ENCODE peak calls at places on chromosomes 5 and 9, in four cellular contexts. Z is colonic mucosa; F is CD8-positive, alpha-beta memory T cell; U is choroid plexus epithelial cell. R is an unnamed sample.
A peak's percentile ranks its signal among the peaks of the same experiment; 100 is the strongest.

GRCh38 chr9:128552744-128553221 is 396 bp downstream of the SPTAN1 start:
- DNase-seq in Z (peak; percentile 69), F (no peak), U (peak; percentile 39), R (no peak)

GRCh38 chr9:115161431-115161830 is 43.5 kb upstream of the TNC start:
- DNase-seq in Z (no peak), F (no peak), U (no peak), R (no peak)

GRCh38 chr5:174082286-174082685 is 36.8 kb downstream of the NSG2 start:
- DNase-seq in Z (no peak), F (no peak), U (no peak), R (no peak)

GRCh38 chr5:92421937-92422336 is 1038.8 kb upstream of the ARRDC3 start:
- DNase-seq in F (no peak), U (peak; percentile 10), Z (no peak), R (peak; percentile 47)

GRCh38 chr5:175657593-175658271 is at the start of gene HRH2:
- DNase-seq in Z (no peak), F (no peak), U (peak; percentile 4), R (no peak)

GRCh38 chr5:3613726-3614125 is 18.1 kb downstream of the IRX1 start:
- DNase-seq in F (no peak), Z (no peak), U (no peak), R (no peak)

GRCh38 chr9:99303177-99303576 is 81.1 kb downstream of the SEC61B start:
- DNase-seq in F (no peak), U (no peak), Z (no peak), R (no peak)

GRCh38 chr9:104869801-104870200 is 58.2 kb downstream of the ABCA1 start:
- DNase-seq in F (no peak), Z (no peak), U (no peak), R (peak; percentile 37)

GRCh38 chr5:91016322-91016721 is 366.8 kb downstream of the ARRDC3 start:
- DNase-seq in F (no peak), U (no peak), Z (no peak), R (no peak)

GRCh38 chr5:143434261-143435206 is 31.0 kb upstream of the NR3C1 start:
- DNase-seq in U (no peak), Z (no peak), F (peak; percentile 76), R (peak; percentile 59)

GRCh38 chr5:9313751-9314150 is 232.1 kb downstream of the SEMA5A start:
- DNase-seq in U (no peak), Z (no peak), F (no peak), R (no peak)

GRCh38 chr9:16871358-16872151 is 1.1 kb upstream of the BNC2 start:
- DNase-seq in U (peak; percentile 91), F (no peak), Z (peak; percentile 43), R (peak; percentile 91)

GRCh38 chr5:123611407-123611709 is 99.4 kb downstream of the CSNK1G3 start:
- DNase-seq in U (no peak), F (no peak), Z (no peak), R (no peak)

GRCh38 chr5:176364765-176365662 is at the start of gene ARL10:
- DNase-seq in U (peak; percentile 25), Z (no peak), F (peak; percentile 67), R (peak; percentile 20)

GRCh38 chr9:77092536-77092935 is 73.1 kb downstream of the FOXB2 start:
- DNase-seq in U (peak; percentile 3), Z (no peak), F (no peak), R (peak; percentile 39)

GRCh38 chr9:96386157-96386556 is 2.6 kb upstream of the SLC35D2 start:
- DNase-seq in F (no peak), Z (no peak), U (no peak), R (no peak)

GRCh38 chr5:1050449-1051365 is 42.1 kb downstream of the NKD2 start:
- DNase-seq in U (no peak), F (no peak), Z (no peak), R (no peak)

GRCh38 chr5:62001640-62002039 is 304.4 kb upstream of the KIF2A start:
- DNase-seq in F (no peak), Z (no peak), U (no peak), R (no peak)

GRCh38 chr9:112917027-112917986 is 26.6 kb upstream of the SLC46A2 start:
- DNase-seq in F (no peak), Z (peak; percentile 20), U (no peak), R (no peak)

GRCh38 chr9:109793196-109793595 is 13.2 kb downstream of the PALM2AKAP2 start:
- DNase-seq in F (no peak), Z (no peak), U (peak; percentile 92), R (peak; percentile 97)

GRCh38 chr9:129011761-129012281 is 16.3 kb downstream of the SH3GLB2 start:
- DNase-seq in F (no peak), Z (no peak), U (no peak), R (no peak)

GRCh38 chr9:80899208-80899607 is 790.1 kb downstream of the TLE1 start:
- DNase-seq in U (peak; percentile 11), Z (no peak), F (no peak), R (peak; percentile 24)

GRCh38 chr9:121048618-121049017 is 1.5 kb downstream of the C5 start:
- DNase-seq in U (peak; percentile 62), F (no peak), Z (no peak), R (no peak)

GRCh38 chr5:59276886-59277514 is 616.5 kb downstream of the PDE4D start:
- DNase-seq in Z (no peak), U (peak; percentile 27), F (no peak), R (peak; percentile 11)

GRCh38 chr9:92378825-92379535 is 25.4 kb downstream of the OGN start:
- DNase-seq in F (no peak), Z (no peak), U (no peak), R (peak; percentile 71)

GRCh38 chr9:87498046-87498815 is 564 bp downstream of the DAPK1 start:
- DNase-seq in Z (peak; percentile 43), F (no peak), U (peak; percentile 32), R (peak; percentile 8)

GRCh38 chr5:151562019-151562707 is 29.0 kb downstream of the FAT2 start:
- DNase-seq in Z (no peak), U (no peak), F (no peak), R (no peak)

GRCh38 chr5:149228610-149229297 is 42.9 kb upstream of the AFAP1L1 start:
- DNase-seq in F (no peak), Z (peak; percentile 31), U (peak; percentile 95), R (peak; percentile 93)

GRCh38 chr5:151780348-151780747 is 8.6 kb downstream of the G3BP1 start:
- DNase-seq in U (no peak), Z (no peak), F (no peak), R (no peak)

GRCh38 chr5:143355710-143356109 is 47.8 kb downstream of the NR3C1 start:
- DNase-seq in Z (peak; percentile 50), F (peak; percentile 81), U (peak; percentile 98), R (peak; percentile 97)

GRCh38 chr9:16825971-16826370 is 44.5 kb downstream of the BNC2 start:
- DNase-seq in Z (no peak), F (no peak), U (peak; percentile 52), R (peak; percentile 92)

DNA sequence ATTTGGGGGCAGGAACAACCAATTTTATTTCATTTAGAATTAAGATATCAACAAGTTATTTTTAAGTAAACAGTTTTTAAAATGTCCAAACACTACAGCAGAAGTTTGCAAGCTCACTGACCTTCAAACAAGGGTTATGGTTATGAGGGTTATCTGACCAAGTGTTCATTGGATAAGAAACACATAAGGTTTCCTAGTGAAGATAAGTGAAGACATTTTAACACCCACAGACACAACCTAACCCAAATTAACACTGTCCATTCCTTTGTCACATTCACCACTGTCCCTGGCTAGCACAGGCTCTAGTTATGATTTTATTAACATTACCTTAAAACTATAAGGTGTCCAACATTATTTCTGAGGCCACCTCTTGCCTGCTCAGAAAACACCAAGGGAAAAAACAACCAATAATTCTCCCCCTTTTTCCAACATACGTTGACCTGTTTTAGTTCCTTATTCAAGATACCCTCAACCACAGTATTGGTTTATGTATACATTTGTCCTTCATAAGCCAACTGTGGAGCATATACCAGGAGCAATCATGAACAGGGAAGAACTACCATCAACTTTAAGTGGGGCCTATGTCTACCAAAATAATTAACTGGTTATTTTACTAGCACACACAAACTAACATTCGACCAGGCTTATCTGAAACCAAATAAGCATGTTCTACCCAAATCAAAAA is 4.0 kb downstream of the ETF1 start:
- DNase-seq in Z (no peak), F (no peak), U (no peak), R (no peak)
- H3K4me3 ChIP-seq in Z (no peak overlapping the region), F (no peak overlapping the region), U (no peak overlapping the region), R (no peak overlapping the region)

GRCh38 chr9:86328153-86328552 is 26.1 kb downstream of the TUT7 start:
- DNase-seq in U (no peak), F (no peak), Z (no peak), R (no peak)
- H3K4me3 ChIP-seq in U (no peak overlapping the region), F (no peak overlapping the region), Z (no peak overlapping the region), R (no peak overlapping the region)

GRCh38 chr9:126942369-126942768 is 27.8 kb downstream of the RALGPS1 start:
- DNase-seq in F (no peak), U (no peak), Z (no peak), R (no peak)

GRCh38 chr9:126953089-126953809 is 38.7 kb downstream of the RALGPS1 start:
- DNase-seq in F (no peak), U (peak; percentile 56), Z (no peak), R (peak; percentile 66)

GRCh38 chr9:126952180-126952960 is 37.8 kb downstream of the RALGPS1 start:
- DNase-seq in F (no peak), Z (no peak), U (no peak), R (peak; percentile 49)

GRCh38 chr9:126945682-126946081 is 31.1 kb downstream of the RALGPS1 start:
- DNase-seq in Z (no peak), F (no peak), U (no peak), R (no peak)

GRCh38 chr9:126947529-126947928 is 32.9 kb downstream of the RALGPS1 start:
- DNase-seq in F (no peak), Z (no peak), U (no peak), R (no peak)
- H3K4me3 ChIP-seq in F (no peak overlapping the region), Z (no peak overlapping the region), U (no peak overlapping the region), R (no peak overlapping the region)

GRCh38 chr9:130664191-130665028 is at the start of gene PRDM12:
- DNase-seq in U (no peak), Z (no peak), F (no peak), R (no peak)

GRCh38 chr9:130662927-130663257 is 1.5 kb upstream of the PRDM12 start:
- DNase-seq in U (no peak), Z (no peak), F (no peak), R (no peak)

GRCh38 chr9:130662099-130662926 is 2.1 kb upstream of the PRDM12 start:
- DNase-seq in U (no peak), Z (no peak), F (no peak), R (no peak)

GRCh38 chr9:130665029-130665430 is 636 bp downstream of the PRDM12 start:
- DNase-seq in F (no peak), Z (no peak), U (no peak), R (no peak)

DNA sequence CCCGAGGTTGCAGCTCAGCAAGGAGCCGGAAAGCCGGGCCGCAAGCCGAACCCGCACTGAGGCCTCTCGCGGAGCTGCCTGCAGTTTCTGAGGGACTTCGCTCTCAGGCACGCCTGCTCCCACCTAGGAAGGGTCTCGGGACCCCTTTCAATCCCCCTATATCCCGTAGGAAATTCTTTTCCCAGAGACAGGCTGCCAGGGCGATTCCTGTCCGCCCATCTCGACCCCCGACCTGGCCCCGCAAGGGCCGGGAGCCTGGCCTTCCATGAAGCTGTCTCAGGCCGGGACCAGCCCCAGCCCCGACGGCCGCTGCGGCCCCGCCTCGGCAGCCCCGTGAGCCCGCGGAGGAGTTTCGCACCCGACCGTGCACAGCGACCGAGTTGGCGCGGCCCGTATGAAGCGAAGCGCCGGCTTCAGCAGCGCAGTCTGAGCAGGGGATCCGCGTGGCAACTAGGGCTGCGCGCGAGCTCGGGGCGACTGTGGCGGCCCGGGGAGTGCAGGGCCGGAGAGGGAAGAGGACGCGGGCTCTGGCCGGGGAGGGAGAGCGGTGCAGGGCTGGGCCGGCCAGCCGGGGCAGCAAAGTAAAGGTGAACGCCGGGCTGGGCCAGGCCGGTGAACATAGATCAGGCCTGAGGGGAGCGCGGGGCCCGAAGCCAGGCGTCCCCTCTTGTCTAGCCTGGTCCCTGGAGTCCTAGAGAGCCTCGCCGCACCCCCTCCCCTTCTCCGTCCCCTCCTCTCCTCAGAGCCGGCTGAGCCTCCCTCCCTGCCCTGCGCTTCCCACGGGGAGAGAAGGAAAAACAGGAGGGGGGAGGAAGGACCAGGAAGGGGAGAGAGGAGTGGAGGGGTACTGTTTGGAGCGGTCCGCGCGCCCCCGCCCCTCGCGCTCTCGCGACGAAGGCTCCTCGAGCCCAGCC is 879 bp upstream of the PRDM12 start:
- DNase-seq in U (peak; percentile 18), F (no peak), Z (no peak), R (no peak)
- H3K4me3 ChIP-seq in U (no peak overlapping the region), F (no peak overlapping the region), Z (peak overlapping the region; percentile 3), R (no peak overlapping the region)

R was measured in fibroblast of mammary gland.